ENCODE peak calls at places on chromosomes 4 and X, in ten cellular contexts. N is neural progenitor cell; Q is naive thymus-derived CD4-positive, alpha-beta T cell; S is tibial nerve; M is suprapubic skin; L is CD8-positive, alpha-beta T cell; T is mammary epithelial cell; O is cardiac muscle cell; F is Peyer's patch; R is transverse colon. X is an unnamed sample. For H3K4me1 and H3K9me3, the result is how much of the 10 kb centered on the place peaks cover.

GRCh38 chr4:157664726-157665125 is 444.2 kb downstream of the GRIA2 start:
- DNase-seq in N (no peak), Q (no peak), S (no peak), M (no peak), L (no peak), T (peak), O (no peak), F (no peak), R (no peak), X (no peak)

GRCh38 chrX:154411322-154411980 is at the start of gene TAFAZZIN:
- DNase-seq in N (peak), Q (peak), S (peak), M (peak), L (peak), T (peak), O (peak), F (peak), R (peak), X (peak)

GRCh38 chr4:183600189-183600685 is 58.7 kb downstream of the RWDD4 start:
- DNase-seq in N (peak), Q (peak), S (no peak), M (no peak), L (no peak), T (no peak), O (no peak), F (no peak), R (no peak), X (no peak)

GRCh38 chr4:99144070-99144469 is at the start of gene ADH4:
- DNase-seq in N (peak), Q (no peak), S (no peak), M (no peak), L (no peak), T (peak), O (no peak), F (no peak), R (peak), X (no peak)

GRCh38 chrX:27890611-27891010 is 82.8 kb downstream of the MAGEB10 start:
- DNase-seq in N (no peak), Q (no peak), S (no peak), M (no peak), L (no peak), T (peak), O (no peak), F (no peak), R (no peak), X (no peak)

GRCh38 chrX:107674480-107675364 is 46.4 kb downstream of the PRPS1 start:
- DNase-seq in N (no peak), Q (peak), S (peak), M (peak), L (no peak), T (peak), O (no peak), F (peak), R (peak), X (peak)

GRCh38 chr4:173669460-173670179 is 139.6 kb upstream of the HAND2 start:
- DNase-seq in N (no peak), Q (no peak), S (no peak), M (no peak), L (no peak), T (no peak), O (peak), F (no peak), R (no peak), X (no peak)

GRCh38 chrX:111376897-111377601 is 34.9 kb downstream of the DCX start:
- DNase-seq in N (peak), Q (no peak), S (no peak), M (no peak), L (no peak), T (no peak), O (peak), F (no peak), R (no peak), X (no peak)

GRCh38 chr4:183505556-183506388 is 914 bp downstream of the ING2 start:
- DNase-seq in N (peak), Q (peak), S (peak), M (peak), L (peak), T (peak), O (peak), F (peak), R (peak), X (peak)

GRCh38 chrX:18424482-18425198 is 768 bp upstream of the CDKL5 start:
- DNase-seq in N (peak), Q (peak), S (no peak), M (no peak), L (no peak), T (peak), O (peak), F (peak), R (peak), X (no peak)

GRCh38 chrX:129842510-129843208 is 1.0 kb downstream of the ZDHHC9 start:
- DNase-seq in N (peak), Q (no peak), S (peak), M (no peak), L (no peak), T (peak), O (peak), F (no peak), R (peak), X (peak)

GRCh38 chrX:65999029-65999562 is 40.8 kb downstream of the VSIG4 start:
- DNase-seq in N (no peak), Q (no peak), S (no peak), M (no peak), L (no peak), T (no peak), O (no peak), F (no peak), R (no peak), X (no peak)
- H3K4me1 ChIP-seq in N (under half), Q (under half), S (under half), M (under half), L (under half), T (under half), O (under half), F (under half), R (under half), X (under half)

DNA sequence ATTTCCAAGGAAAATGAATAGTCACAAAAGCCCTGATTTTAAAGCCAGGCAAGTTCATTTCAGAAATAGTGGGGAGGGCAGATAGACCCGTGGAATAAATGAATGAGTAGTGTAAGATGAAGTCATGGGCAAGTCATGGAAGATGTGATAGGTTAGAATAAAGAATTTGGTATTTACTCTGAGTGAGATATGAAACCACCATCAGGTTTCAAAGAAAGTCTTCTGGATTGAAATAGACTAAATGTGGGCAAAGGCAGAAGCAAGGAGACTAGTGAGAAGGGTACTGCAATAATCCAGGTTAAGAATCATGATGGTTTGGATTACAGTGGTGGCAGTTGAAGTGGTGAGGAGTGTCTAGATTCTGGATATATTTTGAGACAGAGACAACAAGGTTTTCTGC is 218.5 kb upstream of the AFF2 start:
- DNase-seq in N (no peak), Q (no peak), S (no peak), M (no peak), L (no peak), T (no peak), O (no peak), F (no peak), R (no peak), X (no peak)
- H3K9me3 ChIP-seq in N (under half), Q (under half), S (under half), M (under half), L (under half), T (under half), O (under half), F (under half), R (under half), X (under half)

GRCh38 chr4:83708500-83709175 is 172.7 kb downstream of the GPAT3 start:
- DNase-seq in N (peak), Q (no peak), S (no peak), M (no peak), L (no peak), T (no peak), O (no peak), F (no peak), R (no peak), X (no peak)
- H3K4me3 ChIP-seq in N (no peak), Q (no peak), S (no peak), M (no peak), L (no peak), T (no peak), O (no peak), F (no peak), R (no peak), X (no peak)

GRCh38 chr4:26263165-26263564 is 57.6 kb upstream of the RBPJ start:
- DNase-seq in N (no peak), Q (no peak), S (no peak), M (no peak), L (no peak), T (no peak), O (no peak), F (no peak), R (no peak), X (no peak)

GRCh38 chr4:26264109-26264508 is 56.7 kb upstream of the RBPJ start:
- DNase-seq in N (no peak), Q (no peak), S (no peak), M (no peak), L (no peak), T (no peak), O (no peak), F (no peak), R (no peak), X (no peak)

GRCh38 chr4:26268246-26268645 is 52.6 kb upstream of the RBPJ start:
- DNase-seq in N (no peak), Q (no peak), S (no peak), M (no peak), L (no peak), T (no peak), O (no peak), F (no peak), R (no peak), X (no peak)

GRCh38 chr4:26269038-26269437 is 51.8 kb upstream of the RBPJ start:
- DNase-seq in N (no peak), Q (no peak), S (no peak), M (no peak), L (no peak), T (no peak), O (no peak), F (no peak), R (no peak), X (no peak)

DNA sequence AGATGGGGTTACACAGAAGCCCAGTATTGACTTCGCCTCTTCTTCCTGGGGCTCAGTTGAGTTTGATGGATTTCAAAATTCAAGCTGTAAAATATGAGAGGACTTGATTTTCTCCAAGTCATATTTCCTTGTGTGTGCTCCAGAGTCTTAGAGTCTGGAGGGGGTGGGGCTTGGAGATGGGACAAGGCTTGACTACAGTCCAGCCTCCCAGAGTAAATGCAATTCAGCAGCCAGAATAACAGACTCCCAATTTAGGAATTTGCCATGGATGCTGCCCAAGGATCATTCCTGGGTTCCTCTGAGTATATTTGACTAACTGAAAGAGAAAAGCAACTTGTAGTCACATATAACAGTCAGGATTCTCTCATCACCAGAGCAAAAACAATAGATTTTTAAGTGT is 53.7 kb upstream of the RBPJ start:
- DNase-seq in N (no peak), Q (no peak), S (peak), M (no peak), L (no peak), T (no peak), O (no peak), F (no peak), R (peak), X (no peak)
- H3K4me1 ChIP-seq in N (under half), Q (under half), S (under half), M (under half), L (under half), T (under half), O (under half), F (under half), R (under half), X (under half)

DNA sequence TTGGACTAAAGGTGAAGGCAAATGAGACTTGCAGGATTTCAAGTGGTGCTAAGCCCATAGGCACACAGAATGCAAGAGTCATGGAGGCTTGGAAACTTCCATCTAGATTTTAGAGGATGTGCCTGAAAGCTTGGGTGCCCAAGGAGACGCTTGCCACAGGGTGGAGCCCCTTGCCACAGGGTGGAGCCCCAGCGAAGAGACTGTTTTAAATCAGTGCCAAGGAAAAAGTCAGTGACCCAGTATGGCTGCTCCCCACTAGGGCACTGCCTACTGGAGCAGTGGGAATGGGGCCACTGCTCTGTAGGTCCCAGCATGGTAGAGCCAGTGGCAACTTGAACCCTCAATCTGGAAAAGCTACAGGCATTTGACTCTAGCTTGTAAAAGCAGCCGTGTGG is 794.2 kb upstream of the LCORL start:
- DNase-seq in N (peak), Q (no peak), S (no peak), M (no peak), L (no peak), T (no peak), O (no peak), F (no peak), R (no peak), X (no peak)
- H3K9me3 ChIP-seq in N (under half), Q (under half), S (under half), M (under half), L (under half), T (under half), O (under half), F (under half), R (under half), X (under half)

GRCh38 chr4:53355919-53356521 is 9.8 kb downstream of the SCFD2 start:
- DNase-seq in N (no peak), Q (no peak), S (no peak), M (no peak), L (no peak), T (no peak), O (no peak), F (no peak), R (no peak), X (no peak)

GRCh38 chr4:53349201-53349600 is 16.7 kb downstream of the SCFD2 start:
- DNase-seq in N (no peak), Q (no peak), S (no peak), M (no peak), L (no peak), T (no peak), O (no peak), F (no peak), R (no peak), X (no peak)

GRCh38 chr4:53354012-53354722 is 11.7 kb downstream of the SCFD2 start:
- DNase-seq in N (no peak), Q (no peak), S (no peak), M (no peak), L (no peak), T (no peak), O (no peak), F (no peak), R (no peak), X (no peak)
- H3K4me3 ChIP-seq in N (no peak), Q (no peak), S (no peak), M (no peak), L (no peak), T (no peak), O (no peak), F (no peak), R (no peak), X (no peak)

DNA sequence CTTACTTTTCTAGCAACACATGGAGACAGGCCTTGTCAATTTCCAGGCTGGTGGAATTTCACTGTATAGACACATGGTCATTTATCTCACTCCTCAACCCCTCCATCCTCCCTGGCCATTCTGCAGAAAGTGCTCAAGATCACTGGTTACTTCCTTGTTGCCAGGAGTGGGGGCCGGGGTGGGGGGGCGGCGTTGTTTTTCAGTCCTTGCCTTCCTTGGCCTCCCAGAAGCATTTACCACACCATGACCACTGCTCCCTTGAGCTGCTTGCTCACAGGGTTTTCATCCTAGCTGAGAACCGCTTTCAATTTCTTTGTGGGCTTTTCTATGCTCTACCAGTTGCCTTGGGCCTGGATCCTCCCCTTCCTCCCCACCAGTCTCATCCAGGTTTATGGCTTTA is 14.1 kb upstream of the BCOR start:
- DNase-seq in N (no peak), Q (no peak), S (no peak), M (no peak), L (no peak), T (no peak), O (no peak), F (no peak), R (no peak), X (no peak)
- H3K4me1 ChIP-seq in N (under half), Q (under half), S (under half), M (under half), L (under half), T (under half), O (under half), F (under half), R (under half), X (under half)

X was measured in lung.